ENCODE peak calls at places on chromosomes 2 and 18, in six cellular contexts. H is H9, D is neuronal stem cell, N is mesenchymal stem cell, C is H1, Q is IMR-90. Z is an unnamed sample.
A peak's percentile ranks its signal among the peaks of the same experiment; 100 is the strongest.

GRCh38 chr2:238669581-238670340 is 178.1 kb upstream of the TWIST2 start:
- DNase-seq in D (no peak), N (no peak), C (no peak), H (no peak), Q (no peak), Z (peak; percentile 75)

GRCh38 chr2:217685255-217685605 is 317.6 kb downstream of the TNS1 start:
- DNase-seq in C (no peak), D (no peak), Q (peak; percentile 95), H (no peak), N (peak; percentile 97), Z (peak; percentile 97)

GRCh38 chr18:73891572-73892421 is 255.8 kb downstream of the FBXO15 start:
- DNase-seq in N (no peak), H (peak; percentile 81), C (no peak), Q (no peak), D (peak; percentile 73), Z (no peak)

GRCh38 chr2:5188636-5189035 is 503.5 kb upstream of the SOX11 start:
- DNase-seq in N (no peak), D (no peak), H (no peak), Q (no peak), C (no peak), Z (no peak)

GRCh38 chr2:223943561-223944008 is 1.6 kb downstream of the WDFY1 start:
- DNase-seq in H (no peak), N (peak; percentile 59), D (no peak), C (no peak), Q (peak; percentile 60), Z (peak; percentile 24)

GRCh38 chr2:74391209-74391579 is 11.1 kb upstream of the DCTN1 start:
- DNase-seq in H (no peak), N (peak; percentile 53), Q (peak; percentile 22), D (no peak), C (no peak), Z (peak; percentile 17)

GRCh38 chr18:9737814-9738160 is 29.7 kb downstream of the RAB31 start:
- DNase-seq in H (no peak), D (no peak), Q (no peak), C (no peak), N (no peak), Z (no peak)

GRCh38 chr2:173214213-173214612 is 138.6 kb downstream of the MAP3K20 start:
- DNase-seq in N (no peak), C (no peak), H (no peak), Q (no peak), D (no peak), Z (no peak)

GRCh38 chr2:25825238-25825637 is 53.0 kb downstream of the ASXL2 start:
- DNase-seq in H (no peak), C (no peak), N (no peak), Q (no peak), D (no peak), Z (no peak)

GRCh38 chr2:215796160-215796559 is 217.2 kb downstream of the MREG start:
- DNase-seq in D (no peak), C (no peak), N (peak; percentile 66), H (no peak), Q (peak; percentile 66), Z (no peak)

GRCh38 chr18:61397222-61397621 is 64.0 kb downstream of the CDH20 start:
- DNase-seq in H (no peak), N (no peak), Q (no peak), C (no peak), D (no peak), Z (no peak)

GRCh38 chr2:230958803-230959756 is 34.0 kb upstream of the GPR55 start:
- DNase-seq in C (no peak), D (no peak), H (no peak), Q (no peak), N (no peak), Z (peak; percentile 25)
- H2BK5ac ChIP-seq in C (no peak overlapping the region), D (no peak overlapping the region), H (no peak overlapping the region), Q (no peak overlapping the region), N (no peak overlapping the region), Z (no peak overlapping the region)

GRCh38 chr2:151999058-151999457 is 99.8 kb downstream of the CACNB4 start:
- DNase-seq in N (peak; percentile 43), C (no peak), Q (peak; percentile 34), D (peak; percentile 60), H (peak; percentile 79), Z (peak; percentile 70)
- H4K91ac ChIP-seq in N (no peak overlapping the region), C (no peak overlapping the region), Q (no peak overlapping the region), D (no peak overlapping the region), H (no peak overlapping the region), Z (no peak overlapping the region)

GRCh38 chr2:185780890-185781289 is 42.3 kb downstream of the FSIP2 start:
- DNase-seq in H (no peak), D (no peak), Q (no peak), C (no peak), N (peak; percentile 58), Z (no peak)
- H2BK120ac ChIP-seq in H (no peak overlapping the region), D (no peak overlapping the region), Q (no peak overlapping the region), C (no peak overlapping the region), N (no peak overlapping the region), Z (no peak overlapping the region)

GRCh38 chr2:203893386-203893785 is 25.8 kb downstream of the CTLA4 start:
- DNase-seq in N (no peak), H (no peak), Q (peak; percentile 24), C (no peak), D (no peak), Z (peak; percentile 26)

GRCh38 chr2:203891474-203891873 is 23.9 kb downstream of the CTLA4 start:
- DNase-seq in C (no peak), N (no peak), D (no peak), Q (no peak), H (no peak), Z (peak; percentile 93)

GRCh38 chr2:203894262-203894661 is 26.7 kb downstream of the CTLA4 start:
- DNase-seq in C (no peak), Q (no peak), D (no peak), H (no peak), N (no peak), Z (peak; percentile 72)

GRCh38 chr2:203892207-203892606 is 24.6 kb downstream of the CTLA4 start:
- DNase-seq in H (no peak), N (no peak), Q (no peak), D (no peak), C (no peak), Z (peak; percentile 77)

DNA sequence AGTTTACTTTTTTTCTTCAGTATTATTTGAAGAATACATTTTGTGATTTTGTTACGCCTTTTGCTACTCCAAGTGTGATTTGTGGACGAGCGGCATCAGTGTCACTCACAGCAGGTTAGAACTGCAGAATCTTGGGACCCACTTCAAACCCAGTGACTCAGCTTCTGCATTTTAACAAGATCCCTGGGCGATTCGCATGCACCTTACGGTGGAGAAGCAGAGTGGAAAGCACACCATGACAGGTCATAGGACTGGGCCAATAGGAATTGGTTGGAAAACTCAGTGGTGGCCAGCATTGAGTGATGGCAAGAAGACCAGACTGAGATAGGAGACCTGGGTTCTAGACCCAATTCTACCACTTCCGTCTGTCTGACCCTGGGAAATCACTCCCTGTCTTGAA is 26.3 kb downstream of the CTLA4 start:
- DNase-seq in D (no peak), N (no peak), C (no peak), Q (no peak), H (no peak), Z (peak; percentile 36)
- H2BK5ac ChIP-seq in D (no peak overlapping the region), N (peak overlapping the region; percentile 15), C (no peak overlapping the region), Q (no peak overlapping the region), H (no peak overlapping the region), Z (no peak overlapping the region)

DNA sequence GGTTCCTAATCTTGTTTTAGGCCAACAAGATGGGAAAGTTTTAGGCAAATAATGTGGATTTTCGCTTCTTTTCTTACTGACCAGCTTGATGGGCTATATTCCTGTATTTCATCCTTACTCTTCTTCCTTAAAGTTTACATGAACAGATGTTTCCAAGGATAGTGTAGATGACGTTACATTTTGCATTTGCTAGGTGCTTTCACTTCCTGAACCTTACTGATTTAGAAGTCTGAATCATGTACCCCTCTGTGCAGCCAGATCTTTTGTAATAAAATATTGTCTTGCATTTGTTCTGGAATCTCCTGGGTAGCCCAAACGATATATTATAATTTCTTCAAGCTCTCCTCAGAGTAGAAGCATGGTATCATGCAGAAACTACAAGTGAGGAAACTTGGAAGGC is 93.4 kb downstream of the CALCRL start:
- DNase-seq in N (no peak), H (no peak), Q (no peak), C (no peak), D (no peak), Z (no peak)
- H4K91ac ChIP-seq in N (no peak overlapping the region), H (no peak overlapping the region), Q (no peak overlapping the region), C (no peak overlapping the region), D (no peak overlapping the region), Z (no peak overlapping the region)

DNA sequence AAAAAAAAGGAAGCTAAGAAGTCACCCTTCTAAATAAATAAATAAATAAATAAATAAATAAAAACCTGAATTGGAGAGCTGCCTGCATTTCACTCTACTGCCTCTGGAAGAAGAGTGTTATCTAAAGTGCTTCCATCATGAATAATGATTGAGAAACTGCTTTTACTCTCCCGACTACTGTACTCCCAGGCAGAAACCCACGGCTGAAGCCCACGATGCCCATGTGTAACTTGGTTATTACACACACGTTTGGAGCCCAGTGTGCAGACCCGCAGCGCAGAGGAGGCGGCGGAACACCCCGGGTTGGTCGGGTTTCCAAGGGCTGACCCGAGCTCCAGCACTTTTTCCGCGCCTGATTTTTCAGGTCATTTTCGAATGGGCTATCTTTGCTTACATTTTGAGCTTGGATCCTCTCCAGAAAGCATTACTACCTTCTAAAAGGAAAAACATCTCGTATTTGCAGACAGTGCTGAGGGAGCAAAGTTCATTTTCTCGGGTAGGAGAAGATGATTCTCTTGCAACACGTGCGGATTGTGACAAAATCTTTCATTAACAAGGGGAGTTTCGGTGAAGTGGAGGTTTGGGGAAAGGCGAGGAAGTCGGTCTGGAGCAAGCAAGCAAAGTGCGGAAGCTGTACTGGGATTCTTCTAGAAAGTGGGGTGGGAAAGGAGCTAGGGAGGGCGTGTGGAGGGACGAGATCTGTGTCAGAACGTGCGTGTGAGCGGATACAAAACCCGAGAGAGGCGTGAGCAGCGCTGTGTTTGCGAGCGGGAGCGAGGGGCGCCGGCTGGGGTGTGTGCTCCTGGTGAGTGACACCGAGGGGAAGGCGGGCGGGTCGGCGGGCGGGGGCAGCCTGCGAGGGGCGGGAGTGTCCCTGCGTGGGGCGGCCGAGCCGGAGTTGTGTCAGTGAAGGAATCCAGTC is at the start of gene SPATS2L:
- DNase-seq in C (no peak), H (peak; percentile 65), N (peak; percentile 88), Q (peak; percentile 86), D (peak; percentile 45), Z (peak; percentile 59)
- H2BK120ac ChIP-seq in C (peak within 1 kb of the TSS; percentile 50), H (no peak within 1 kb of the TSS), N (peak within 1 kb of the TSS; percentile 87), Q (peak within 1 kb of the TSS; percentile 81), D (peak within 1 kb of the TSS; percentile 61), Z (peak within 1 kb of the TSS; percentile 99)

Z was measured in trophoblast cell.